ENCODE peak calls at places on chromosome X, in five cellular contexts. Q is astrocyte, S is neural progenitor cell, Y is tibial nerve, T is left ventricle myocardium inferior. L is an unnamed sample.

GRCh38 chrX:29867971-29868370 is 347.4 kb upstream of the MAGEB2 start:
- DNase-seq in Q (no peak), T (no peak), Y (no peak), S (no peak), L (no peak)

GRCh38 chrX:23908219-23909003 is 605 bp downstream of the CXorf58 start:
- DNase-seq in T (no peak), Y (no peak), Q (no peak), S (no peak), L (no peak)

GRCh38 chrX:80098038-80098437 is 83.5 kb downstream of the TBX22 start:
- DNase-seq in Y (no peak), S (no peak), Q (no peak), T (no peak), L (no peak)

GRCh38 chrX:2342281-2342688 is 158.5 kb downstream of the DHRSX start:
- DNase-seq in Q (peak), Y (no peak), T (peak), S (no peak), L (no peak)

GRCh38 chrX:102712967-102713677 is 874 bp downstream of the GPRASP2 start:
- DNase-seq in T (peak), S (peak), Q (peak), Y (peak), L (peak)

GRCh38 chrX:30521440-30522182 is 56.0 kb downstream of the TASL start:
- DNase-seq in Q (peak), S (peak), T (no peak), Y (no peak), L (peak)

GRCh38 chrX:123036401-123036800 is 147.7 kb upstream of the GRIA3 start:
- DNase-seq in Q (no peak), S (no peak), Y (no peak), T (no peak), L (peak)

GRCh38 chrX:48683411-48683982 is at the start of gene WAS:
- DNase-seq in S (no peak), T (no peak), Q (no peak), Y (no peak), L (no peak)

GRCh38 chrX:119692241-119693031 is 532 bp downstream of the SEPTIN6 start:
- DNase-seq in T (peak), S (peak), Y (no peak), Q (peak), L (peak)

GRCh38 chrX:103791233-103791632 is 14.6 kb downstream of the PLP1 start:
- DNase-seq in Y (no peak), T (no peak), Q (no peak), S (peak), L (peak)

GRCh38 chrX:114065612-114066178 is 518.2 kb upstream of the HTR2C start:
- DNase-seq in T (no peak), S (no peak), Q (no peak), Y (no peak), L (no peak)

GRCh38 chrX:12825801-12826200 is 34.6 kb downstream of the PRPS2 start:
- DNase-seq in T (no peak), Y (no peak), S (no peak), Q (peak), L (no peak)

GRCh38 chrX:143634701-143635442 is 1.0 kb downstream of the SLITRK4 start:
- DNase-seq in Q (no peak), T (no peak), S (peak), Y (no peak), L (no peak)

GRCh38 chrX:1928805-1929204 is 313.9 kb downstream of the ASMT start:
- DNase-seq in S (peak), Y (no peak), T (no peak), Q (no peak), L (no peak)

GRCh38 chrX:15815779-15816452 is 25.6 kb downstream of the ZRSR2 start:
- DNase-seq in Y (no peak), S (peak), Q (no peak), T (no peak), L (peak)

GRCh38 chrX:103554687-103555417 is 30.5 kb upstream of the TCEAL4 start:
- DNase-seq in Q (peak), Y (peak), S (peak), T (peak), L (no peak)

GRCh38 chrX:154540897-154541535 is 5.6 kb downstream of the G6PD start:
- DNase-seq in Y (no peak), S (no peak), Q (peak), T (no peak), L (no peak)

GRCh38 chrX:109890910-109891502 is 111.9 kb upstream of the TMEM164 start:
- DNase-seq in T (peak), Y (peak), Q (peak), S (peak), L (peak)

GRCh38 chrX:22135994-22136684 is 104.0 kb downstream of the PHEX start:
- DNase-seq in Y (peak), S (peak), T (no peak), Q (peak), L (peak)

GRCh38 chrX:129553619-129554288 is 13.7 kb downstream of the OCRL start:
- DNase-seq in T (no peak), Q (no peak), S (no peak), Y (no peak), L (no peak)

GRCh38 chrX:21873063-21873785 is 17.4 kb downstream of the YY2 start:
- DNase-seq in S (no peak), Q (peak), T (no peak), Y (no peak), L (peak)

GRCh38 chrX:106894392-106894909 is 8.7 kb downstream of the RIPPLY1 start:
- DNase-seq in Q (peak), T (no peak), Y (peak), S (peak), L (peak)

GRCh38 chrX:21657318-21658151 is 595 bp downstream of the KLHL34 start:
- DNase-seq in Q (no peak), S (no peak), T (no peak), Y (no peak), L (no peak)

GRCh38 chrX:40107291-40108083 is 9.7 kb upstream of the BCOR start:
- DNase-seq in Q (no peak), S (peak), T (peak), Y (no peak), L (peak)

GRCh38 chrX:37926700-37927099 is 79.3 kb upstream of the DYNLT3 start:
- DNase-seq in Q (peak), T (no peak), S (peak), Y (peak), L (peak)

GRCh38 chrX:153556767-153557166 is 39.3 kb downstream of the ATP2B3 start:
- DNase-seq in T (no peak), S (no peak), Y (no peak), Q (no peak), L (no peak)

GRCh38 chrX:70432936-70433847 is 10.1 kb downstream of the GDPD2 start:
- DNase-seq in T (no peak), Y (no peak), Q (no peak), S (no peak), L (no peak)

GRCh38 chrX:120839506-120839905 is 36.2 kb downstream of the CT47B1 start:
- DNase-seq in Y (no peak), T (no peak), Q (peak), S (no peak), L (peak)

GRCh38 chrX:133726211-133726630 is 259.2 kb downstream of the GPC3 start:
- DNase-seq in Y (no peak), T (no peak), Q (peak), S (no peak), L (peak)

GRCh38 chrX:133722756-133723155 is 262.6 kb downstream of the GPC3 start:
- DNase-seq in Y (no peak), S (no peak), Q (no peak), T (no peak), L (no peak)

GRCh38 chrX:133723930-133724329 is 261.5 kb downstream of the GPC3 start:
- DNase-seq in Y (no peak), Q (no peak), S (no peak), T (no peak), L (no peak)

DNA sequence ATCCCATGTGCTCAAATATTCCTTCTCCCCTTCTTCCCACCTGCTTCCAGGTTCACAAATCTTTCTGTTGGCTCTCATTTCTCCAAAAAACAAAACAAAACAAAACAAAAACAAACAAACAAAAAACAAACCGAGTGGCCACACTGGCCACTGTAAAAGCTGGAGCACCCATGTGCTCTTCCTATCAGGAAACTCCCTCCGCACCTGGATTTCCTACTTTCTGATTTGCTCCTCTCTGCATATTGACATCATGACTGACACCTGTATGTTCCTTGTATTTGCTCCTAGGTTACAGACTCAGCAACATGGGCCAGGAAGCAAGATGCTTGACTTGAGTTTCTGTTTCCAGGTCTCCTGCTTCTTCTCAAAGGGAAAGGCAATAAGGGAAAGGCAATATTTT is 258.8 kb downstream of the GPC3 start:
- DNase-seq in T (no peak), Y (no peak), S (no peak), Q (no peak), L (no peak)
- H3K27ac ChIP-seq in T (no peak), Y (no peak), S (no peak), Q (peak), L (no peak)

GRCh38 chrX:9141496-9141895 is 107.6 kb upstream of the FAM9B start:
- DNase-seq in S (no peak), T (no peak), Q (peak), Y (no peak), L (peak)
- H3K27ac ChIP-seq in S (no peak), T (no peak), Q (peak), Y (no peak), L (peak)

GRCh38 chrX:67610282-67610681 is 66.5 kb downstream of the AR start:
- DNase-seq in T (no peak), Q (no peak), S (no peak), Y (no peak), L (no peak)

GRCh38 chrX:67614006-67614405 is 70.2 kb downstream of the AR start:
- DNase-seq in Y (no peak), T (no peak), Q (peak), S (no peak), L (no peak)

GRCh38 chrX:67612231-67612630 is 68.4 kb downstream of the AR start:
- DNase-seq in T (no peak), Q (peak), Y (no peak), S (no peak), L (peak)

GRCh38 chrX:67613366-67613765 is 69.5 kb downstream of the AR start:
- DNase-seq in T (no peak), Y (no peak), Q (peak), S (no peak), L (no peak)

DNA sequence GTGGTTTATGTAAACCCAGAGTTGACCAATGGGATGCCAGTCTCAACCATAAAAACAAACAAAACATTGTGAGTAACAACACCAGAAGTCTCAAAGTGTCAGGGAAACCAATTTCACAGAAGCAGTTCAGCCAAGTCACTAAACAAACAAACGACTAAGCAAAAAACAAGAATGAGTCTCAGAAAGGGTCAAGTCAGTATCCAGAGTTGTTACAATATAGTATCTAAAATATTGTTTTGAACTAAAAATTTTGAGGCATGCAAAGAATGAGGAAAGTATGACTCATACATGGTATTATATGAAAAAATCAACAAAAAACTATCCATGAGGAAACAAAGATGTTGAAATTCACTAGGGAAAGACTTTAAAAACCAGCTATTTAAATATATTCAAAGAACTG is 70.6 kb downstream of the AR start:
- DNase-seq in T (no peak), S (no peak), Q (peak), Y (no peak), L (peak)
- H3K27ac ChIP-seq in T (no peak), S (no peak), Q (peak), Y (no peak), L (peak)

GRCh38 chrX:41921492-41922124 is 1.7 kb downstream of the CASK start:
- DNase-seq in Y (peak), S (peak), Q (no peak), T (no peak), L (peak)
- H3K27ac ChIP-seq in Y (no peak), S (no peak), Q (no peak), T (peak), L (peak)